ENCODE peak calls at places on chromosome 1, in ten cellular contexts. F, G, R, S, A, O, V, Z, T and K are unnamed samples.

GRCh38 chr1:180815188-180815587 is 97.5 kb upstream of the KIAA1614 start:
- DNase-seq in G (no peak), O (no peak), S (no peak), Z (no peak), V (no peak), A (no peak), R (peak; percentile 69), T (no peak), F (no peak), K (no peak)

GRCh38 chr1:117106478-117106877 is 15.1 kb downstream of the TRIM45 start:
- DNase-seq in A (no peak), F (no peak), O (no peak), S (no peak), T (no peak), V (no peak), Z (no peak), R (no peak), G (no peak), K (no peak)

GRCh38 chr1:189619682-189620332 is 857.9 kb downstream of the BRINP3 start:
- DNase-seq in T (peak; percentile 65), F (no peak), G (peak; percentile 98), A (no peak), R (peak; percentile 89), S (no peak), V (peak; percentile 91), O (no peak), Z (no peak), K (peak; percentile 93)

GRCh38 chr1:29962831-29963247 is 726.5 kb downstream of the PTPRU start:
- DNase-seq in V (no peak), T (no peak), F (no peak), Z (no peak), O (no peak), G (no peak), A (no peak), S (no peak), R (no peak), K (no peak)

GRCh38 chr1:231866392-231867331 is 240.1 kb downstream of the DISC1 start:
- DNase-seq in F (peak; percentile 48), T (peak; percentile 39), Z (peak; percentile 46), G (peak; percentile 43), O (peak; percentile 28), A (peak; percentile 73), S (no peak), R (no peak), V (peak; percentile 43), K (peak; percentile 58)

GRCh38 chr1:56920551-56920950 is 45.3 kb downstream of the C8B start:
- DNase-seq in S (no peak), O (no peak), V (no peak), G (peak; percentile 91), R (no peak), Z (no peak), F (no peak), T (no peak), A (no peak), K (no peak)

GRCh38 chr1:226704169-226704921 is 34.7 kb downstream of the ITPKB start:
- DNase-seq in F (no peak), Z (no peak), G (no peak), V (no peak), A (no peak), O (no peak), S (no peak), T (no peak), R (no peak), K (no peak)

GRCh38 chr1:89754518-89754917 is 66.3 kb upstream of the LRRC8D start:
- DNase-seq in Z (peak; percentile 71), T (no peak), V (no peak), R (no peak), F (no peak), O (no peak), G (peak; percentile 21), S (no peak), A (no peak), K (peak; percentile 63)

GRCh38 chr1:109821221-109821669 is 57.5 kb upstream of the EPS8L3 start:
- DNase-seq in S (peak; percentile 92), T (no peak), R (no peak), A (no peak), V (peak; percentile 95), F (no peak), O (peak; percentile 46), G (peak; percentile 95), Z (peak; percentile 11), K (peak; percentile 94)

GRCh38 chr1:33094971-33095604 is 14.1 kb downstream of the AZIN2 start:
- DNase-seq in F (peak; percentile 26), T (peak; percentile 16), G (peak; percentile 66), A (peak; percentile 73), R (peak; percentile 54), Z (peak; percentile 63), O (peak; percentile 67), V (peak; percentile 51), S (no peak), K (peak; percentile 71)

GRCh38 chr1:231724041-231724440 is 97.5 kb downstream of the DISC1 start:
- DNase-seq in F (no peak), S (no peak), G (no peak), O (no peak), Z (no peak), V (no peak), T (no peak), R (no peak), A (no peak), K (no peak)

GRCh38 chr1:220011620-220012019 is 34.7 kb downstream of the EPRS1 start:
- DNase-seq in G (no peak), O (no peak), S (no peak), F (no peak), R (no peak), V (no peak), Z (no peak), T (no peak), A (no peak), K (peak; percentile 10)

GRCh38 chr1:105102385-105102784 is 1352.7 kb downstream of the AMY1C start:
- DNase-seq in S (no peak), V (no peak), Z (no peak), T (no peak), G (no peak), R (no peak), F (no peak), O (no peak), A (no peak), K (no peak)